ENCODE peak calls at places on chromosomes 4 and X, in seven cellular contexts. M is GM12878, H is A549, C is SK-N-SH, Y is IMR-90, D is H1, I is K562. Z is an unnamed sample.

GRCh38 chrX:39955621-39956020 is 142.1 kb downstream of the BCOR start:
- DNase-seq in M (no peak), H (no peak), C (no peak), Y (no peak), D (no peak), I (peak; percentile 18), Z (no peak)

GRCh38 chr4:173424899-173425805 is 26.2 kb upstream of the SCRG1 start:
- DNase-seq in M (no peak), H (no peak), C (no peak), Y (peak; percentile 70), D (no peak), I (no peak), Z (no peak)

GRCh38 chr4:88018471-88018870 is 11.0 kb downstream of the PKD2 start:
- DNase-seq in M (no peak), H (no peak), C (no peak), Y (peak; percentile 52), D (no peak), I (peak; percentile 5), Z (no peak)

GRCh38 chr4:119715490-119716445 is 87.2 kb upstream of the PDE5A start:
- DNase-seq in M (no peak), H (no peak), C (no peak), Y (no peak), D (no peak), I (no peak), Z (no peak)

GRCh38 chrX:135713795-135714194 is 356 bp downstream of the CT45A1 start:
- DNase-seq in M (no peak), H (no peak), C (no peak), Y (no peak), D (no peak), I (no peak), Z (no peak)

GRCh38 chrX:120726294-120726693 is 96.4 kb upstream of the C1GALT1C1 start:
- DNase-seq in M (peak; percentile 73), H (no peak), C (no peak), Y (no peak), D (no peak), I (no peak), Z (no peak)

GRCh38 chrX:16589211-16589610 is 60.7 kb upstream of the S100G start:
- DNase-seq in M (no peak), H (no peak), C (no peak), Y (peak; percentile 76), D (no peak), I (no peak), Z (no peak)

GRCh38 chrX:31268359-31268758 is 196.5 kb upstream of the FTHL17 start:
- DNase-seq in M (no peak), H (no peak), C (no peak), Y (peak; percentile 16), D (no peak), I (no peak), Z (peak; percentile 2)

GRCh38 chr4:150080335-150080734 is 2.1 kb downstream of the DCLK2 start:
- DNase-seq in M (no peak), H (no peak), C (no peak), Y (peak; percentile 63), D (no peak), I (no peak), Z (no peak)

GRCh38 chr4:41750624-41751324 is 2.2 kb upstream of the PHOX2B start:
- DNase-seq in M (no peak), H (no peak), C (peak; percentile 71), Y (no peak), D (peak; percentile 71), I (no peak), Z (no peak)

GRCh38 chr4:113248320-113248719 is 198.9 kb downstream of the ANK2 start:
- DNase-seq in M (no peak), H (no peak), C (no peak), Y (no peak), D (peak; percentile 83), I (peak; percentile 1), Z (peak; percentile 10)

GRCh38 chr4:89284828-89285227 is 22.8 kb downstream of the GPRIN3 start:
- DNase-seq in M (no peak), H (no peak), C (no peak), Y (no peak), D (no peak), I (peak; percentile 48), Z (no peak)

GRCh38 chr4:7073526-7074390 is 5.9 kb upstream of the GRPEL1 start:
- DNase-seq in M (no peak), H (peak; percentile 66), C (peak; percentile 87), Y (peak; percentile 42), D (peak; percentile 66), I (peak; percentile 78), Z (peak; percentile 77)

GRCh38 chr4:104938624-104939023 is 208.1 kb upstream of the TET2 start:
- DNase-seq in M (no peak), H (no peak), C (no peak), Y (no peak), D (no peak), I (no peak), Z (no peak)

GRCh38 chrX:35288657-35289056 is 346.1 kb downstream of the FAM47B start:
- DNase-seq in M (no peak), H (no peak), C (no peak), Y (no peak), D (no peak), I (no peak), Z (no peak)

GRCh38 chr4:177235026-177235425 is 74.6 kb upstream of the NEIL3 start:
- DNase-seq in M (no peak), H (no peak), C (no peak), Y (peak; percentile 82), D (no peak), I (no peak), Z (no peak)

GRCh38 chr4:21710212-21710843 is 238.2 kb downstream of the KCNIP4 start:
- DNase-seq in M (no peak), H (no peak), C (no peak), Y (no peak), D (no peak), I (no peak), Z (no peak)

GRCh38 chr4:141459020-141459419 is 177.4 kb upstream of the IL15 start:
- DNase-seq in M (no peak), H (no peak), C (no peak), Y (no peak), D (no peak), I (no peak), Z (no peak)

GRCh38 chr4:112926826-112927225 is 122.6 kb upstream of the ANK2 start:
- DNase-seq in M (no peak), H (no peak), C (no peak), Y (no peak), D (no peak), I (no peak), Z (no peak)

GRCh38 chr4:187179086-187180070 is 455.7 kb upstream of the FAT1 start:
- DNase-seq in M (no peak), H (no peak), C (no peak), Y (peak; percentile 6), D (no peak), I (no peak), Z (no peak)

GRCh38 chr4:184265566-184266351 is 48.1 kb upstream of the ENPP6 start:
- DNase-seq in M (no peak), H (peak; percentile 61), C (no peak), Y (peak; percentile 61), D (peak; percentile 40), I (peak; percentile 64), Z (no peak)

GRCh38 chr4:1002131-1002630 is 9.0 kb upstream of the SLC26A1 start:
- DNase-seq in M (no peak), H (no peak), C (no peak), Y (no peak), D (no peak), I (no peak), Z (no peak)

GRCh38 chr4:11293866-11294265 is 134.8 kb downstream of the HS3ST1 start:
- DNase-seq in M (no peak), H (no peak), C (no peak), Y (no peak), D (no peak), I (no peak), Z (no peak)

DNA sequence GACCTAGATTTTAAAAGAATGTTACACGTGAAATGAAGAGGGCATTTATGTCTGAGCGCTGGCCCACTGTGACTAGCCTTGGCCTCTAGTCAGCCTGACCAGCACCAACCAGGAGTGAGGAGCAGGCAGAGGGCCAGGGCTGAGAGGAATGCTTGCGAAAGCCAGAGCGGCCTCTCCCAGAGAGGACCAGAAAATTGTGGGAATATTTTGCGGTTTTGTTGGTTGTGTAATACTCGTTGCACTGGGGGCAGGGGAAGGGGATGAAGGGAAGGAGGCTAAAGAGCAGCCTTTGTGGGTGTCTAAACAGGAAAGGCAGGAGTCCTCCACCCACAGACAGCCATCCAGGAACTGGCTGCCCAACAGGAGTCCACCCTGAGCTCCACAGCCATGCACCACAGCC is 3.8 kb downstream of the GABRE start:
- DNase-seq in M (no peak), H (peak; percentile 63), C (no peak), Y (peak; percentile 65), D (no peak), I (no peak), Z (peak; percentile 90)
- TF ChIP-seq RFX5 in M (no peak), H (no peak), C (no peak), Y (no peak), D (no peak), I (no peak), Z (no peak)

GRCh38 chr4:123163501-123163900 is 233.1 kb upstream of the SPRY1 start:
- DNase-seq in M (no peak), H (no peak), C (no peak), Y (no peak), D (no peak), I (no peak), Z (no peak)
- TF ChIP-seq RFX5 in M (no peak), H (no peak), C (no peak), Y (no peak), D (no peak), I (no peak), Z (no peak)

DNA sequence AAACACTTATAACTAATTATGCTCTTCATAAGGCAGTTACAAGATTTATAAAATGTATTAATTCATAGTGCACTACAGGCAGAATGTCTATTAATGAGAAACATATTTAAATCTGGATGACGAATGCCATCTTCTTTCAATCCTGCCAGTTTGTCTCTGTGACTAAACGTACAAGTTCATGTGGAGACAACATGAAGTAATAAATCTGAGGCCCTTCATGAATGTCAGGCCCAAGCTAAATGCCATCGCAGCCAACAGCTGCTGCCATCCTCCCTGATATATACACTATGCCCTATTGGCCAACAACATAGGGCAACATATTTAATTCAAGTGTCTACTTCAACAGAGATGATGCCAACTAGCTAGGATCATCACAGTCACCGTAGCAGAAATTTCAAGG is 43.8 kb downstream of the TSPAN5 start:
- DNase-seq in M (no peak), H (no peak), C (no peak), Y (no peak), D (no peak), I (no peak), Z (no peak)
- TF ChIP-seq RFX5 in M (no peak), H (no peak), C (no peak), Y (no peak), D (no peak), I (no peak), Z (no peak)

DNA sequence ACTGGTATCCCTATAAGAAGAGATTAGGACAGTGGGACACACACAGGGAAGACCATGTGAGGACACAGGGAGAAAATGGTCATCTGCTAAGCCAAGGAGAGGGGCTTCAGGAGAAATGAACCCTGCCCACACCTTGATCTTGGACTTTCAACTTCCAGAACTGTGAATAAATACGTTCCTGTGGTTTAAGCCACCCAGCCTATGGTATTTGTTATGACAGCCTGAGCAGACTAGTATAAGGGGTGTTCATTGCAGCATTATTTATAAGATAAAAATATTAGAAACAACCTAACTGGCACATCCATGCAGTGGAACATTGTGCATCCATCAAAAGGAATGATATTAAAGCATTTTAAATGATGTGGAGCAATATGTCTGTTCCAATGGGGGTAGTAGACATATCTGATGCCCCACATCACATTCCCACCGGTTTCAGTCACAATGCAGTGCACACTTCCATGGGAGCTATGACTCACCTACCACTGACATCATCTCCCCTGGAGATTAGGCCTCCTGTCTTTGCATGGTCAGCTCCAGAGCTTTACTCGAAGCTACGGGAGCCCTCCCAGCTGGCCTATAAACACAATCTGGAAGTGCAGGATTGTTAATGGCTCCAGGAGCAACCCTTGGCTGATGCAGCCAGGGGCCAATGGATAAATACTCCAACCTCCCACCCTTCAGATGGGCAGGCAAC is 38.9 kb upstream of the MAMLD1 start:
- DNase-seq in M (no peak), H (peak; percentile 30), C (no peak), Y (peak; percentile 94), D (no peak), I (peak; percentile 3), Z (peak; percentile 4)
- TF ChIP-seq RFX5 in M (no peak), H (no peak), C (no peak), Y (no peak), D (no peak), I (no peak), Z (no peak)